ENCODE peak calls at places on chromosomes 2 and 18, in five cellular contexts. N is heart right ventricle, V is adrenal gland, C is ovary, D is H1. A is an unnamed sample.

GRCh38 chr2:232927041-232927792 is 57.2 kb downstream of the SNORC start:
- DNase-seq in N (no peak), C (no peak), D (no peak), V (no peak), A (no peak)

GRCh38 chr2:159151198-159152118 is 135.0 kb downstream of the WDSUB1 start:
- DNase-seq in C (no peak), V (no peak), N (no peak), D (no peak), A (no peak)

GRCh38 chr2:137857871-137858270 is 106.4 kb upstream of the HNMT start:
- DNase-seq in C (no peak), N (no peak), D (no peak), V (no peak), A (no peak)

GRCh38 chr2:173048530-173048900 is 27.1 kb upstream of the MAP3K20 start:
- DNase-seq in C (no peak), V (no peak), D (no peak), N (no peak), A (no peak)

GRCh38 chr18:77132369-77133050 is at the start of gene MBP:
- DNase-seq in C (peak), D (no peak), V (peak), N (peak), A (no peak)

GRCh38 chr2:151334082-151334815 is 23.1 kb upstream of the TNFAIP6 start:
- DNase-seq in D (no peak), V (no peak), N (no peak), C (no peak), A (no peak)

GRCh38 chr2:24972315-24972958 is 682 bp upstream of the DNAJC27 start:
- DNase-seq in D (no peak), V (peak), C (peak), N (peak), A (no peak)

GRCh38 chr2:181904022-181904632 is 12.6 kb downstream of the ITPRID2 start:
- DNase-seq in N (peak), D (no peak), C (no peak), V (no peak), A (no peak)

GRCh38 chr2:120715941-120716340 is 19.7 kb upstream of the GLI2 start:
- DNase-seq in N (no peak), V (no peak), D (no peak), C (no peak), A (no peak)

GRCh38 chr2:218418717-218419458 is at the start of gene VIL1:
- DNase-seq in C (no peak), N (no peak), V (no peak), D (no peak), A (no peak)

GRCh38 chr18:48320639-48320945 is 88.6 kb downstream of the ZBTB7C start:
- DNase-seq in N (no peak), C (no peak), V (no peak), D (no peak), A (no peak)

GRCh38 chr2:56685205-56685604 is 501.4 kb downstream of the CCDC85A start:
- DNase-seq in N (no peak), C (no peak), V (no peak), D (no peak), A (no peak)

GRCh38 chr18:27685807-27686412 is 491.0 kb downstream of the CDH2 start:
- DNase-seq in V (peak), C (no peak), N (no peak), D (no peak), A (no peak)

GRCh38 chr2:44579136-44579836 is 217.5 kb downstream of the CAMKMT start:
- DNase-seq in D (no peak), N (no peak), C (no peak), V (no peak), A (no peak)

GRCh38 chr2:17416891-17417391 is 101.3 kb downstream of the RAD51AP2 start:
- DNase-seq in V (no peak), N (no peak), D (no peak), C (no peak), A (no peak)

GRCh38 chr18:24265502-24266064 is 126.7 kb downstream of the CABYR start:
- DNase-seq in N (no peak), D (no peak), V (no peak), C (no peak), A (no peak)

GRCh38 chr2:48120112-48120511 is 213.8 kb upstream of the FBXO11 start:
- DNase-seq in V (no peak), D (no peak), N (no peak), C (no peak), A (no peak)

GRCh38 chr2:59458862-59459261 is 1094.6 kb downstream of the BCL11A start:
- DNase-seq in C (no peak), V (no peak), N (no peak), D (no peak), A (no peak)

GRCh38 chr2:239495816-239496371 is 95.1 kb upstream of the HDAC4 start:
- DNase-seq in D (no peak), N (no peak), C (no peak), V (no peak), A (no peak)

GRCh38 chr2:3186766-3187165 is 190.9 kb downstream of the EIPR1 start:
- DNase-seq in V (no peak), N (no peak), D (no peak), C (no peak), A (no peak)

GRCh38 chr2:23682481-23682880 is 244.4 kb downstream of the ATAD2B start:
- DNase-seq in V (no peak), D (no peak), C (no peak), N (no peak), A (no peak)

GRCh38 chr2:186060744-186061143 is 322.1 kb downstream of the FSIP2 start:
- DNase-seq in N (no peak), D (no peak), C (no peak), V (no peak), A (no peak)

GRCh38 chr2:192148620-192149321 is 46.0 kb downstream of the TMEFF2 start:
- DNase-seq in V (no peak), C (no peak), N (no peak), D (no peak), A (no peak)

GRCh38 chr18:31500161-31500688 is 2.2 kb downstream of the DSG2 start:
- DNase-seq in N (no peak), D (no peak), C (no peak), V (no peak), A (no peak)

GRCh38 chr2:129935118-129935517 is 44.3 kb upstream of the RAB6C start:
- DNase-seq in V (no peak), D (no peak), N (no peak), C (no peak), A (no peak)

GRCh38 chr2:46847185-46847710 is 68.4 kb downstream of the MCFD2 start:
- DNase-seq in N (peak), V (peak), C (peak), D (no peak), A (no peak)

GRCh38 chr2:175097297-175097696 is 70.7 kb downstream of the ATF2 start:
- DNase-seq in D (no peak), N (no peak), C (no peak), V (no peak), A (no peak)

GRCh38 chr2:161918692-161919091 is 155.3 kb downstream of the DPP4 start:
- DNase-seq in N (no peak), C (no peak), D (no peak), V (no peak), A (no peak)

GRCh38 chr2:23601301-23601965 is 216.5 kb downstream of the KLHL29 start:
- DNase-seq in D (no peak), C (no peak), V (no peak), N (no peak), A (no peak)

GRCh38 chr2:174634130-174635014 is 36.8 kb upstream of the WIPF1 start:
- DNase-seq in C (no peak), N (no peak), V (no peak), D (no peak), A (no peak)

GRCh38 chr2:190746971-190747761 is 98.3 kb downstream of the NAB1 start:
- DNase-seq in D (no peak), N (no peak), C (no peak), V (no peak), A (no peak)

GRCh38 chr2:234257859-234258561 is 207.5 kb downstream of the SPP2 start:
- DNase-seq in N (peak), D (peak), V (peak), C (no peak), A (peak)

GRCh38 chr2:85385746-85386145 is 24.4 kb downstream of the CAPG start:
- DNase-seq in V (no peak), D (no peak), C (no peak), N (no peak), A (no peak)

GRCh38 chr2:181106229-181106628 is 125.8 kb downstream of the UBE2E3 start:
- DNase-seq in V (peak), N (no peak), C (no peak), D (no peak), A (no peak)

GRCh38 chr2:53913721-53914120 is 54.0 kb upstream of the GPR75 start:
- DNase-seq in C (no peak), D (no peak), V (no peak), N (no peak), A (no peak)

GRCh38 chr2:66255136-66255535 is 179.8 kb upstream of the MEIS1 start:
- DNase-seq in V (no peak), N (no peak), C (no peak), D (no peak), A (no peak)

GRCh38 chr2:172281648-172282576 is 145.5 kb upstream of the ITGA6 start:
- DNase-seq in D (no peak), V (no peak), N (no peak), C (no peak), A (no peak)

GRCh38 chr2:100742884-100743283 is 77.1 kb upstream of the NPAS2 start:
- DNase-seq in C (no peak), N (no peak), V (no peak), D (no peak), A (no peak)

GRCh38 chr2:32074161-32074506 is 10.8 kb downstream of the SPAST start:
- DNase-seq in C (no peak), V (no peak), D (no peak), N (no peak), A (no peak)

GRCh38 chr2:227517724-227518123 is 45.8 kb downstream of the AGFG1 start:
- DNase-seq in V (no peak), D (no peak), C (no peak), N (no peak), A (no peak)

GRCh38 chr18:3213231-3214059 is 6.3 kb downstream of the MYOM1 start:
- DNase-seq in C (no peak), D (no peak), N (no peak), V (no peak), A (no peak)
- H3K27ac ChIP-seq in C (no peak), D (no peak), N (peak), V (no peak), A (no peak)

GRCh38 chr2:238320246-238320647 is at the start of gene TRAF3IP1:
- DNase-seq in V (peak), D (peak), N (peak), C (peak), A (peak)
- H3K27ac ChIP-seq in V (peak), D (no peak), N (peak), C (peak), A (no peak)

GRCh38 chr18:55555628-55556027 is 32.4 kb downstream of the TCF4 start:
- DNase-seq in N (no peak), V (no peak), D (no peak), C (no peak), A (no peak)

GRCh38 chr18:55557211-55557610 is 30.8 kb downstream of the TCF4 start:
- DNase-seq in C (no peak), D (no peak), V (no peak), N (no peak), A (no peak)

DNA sequence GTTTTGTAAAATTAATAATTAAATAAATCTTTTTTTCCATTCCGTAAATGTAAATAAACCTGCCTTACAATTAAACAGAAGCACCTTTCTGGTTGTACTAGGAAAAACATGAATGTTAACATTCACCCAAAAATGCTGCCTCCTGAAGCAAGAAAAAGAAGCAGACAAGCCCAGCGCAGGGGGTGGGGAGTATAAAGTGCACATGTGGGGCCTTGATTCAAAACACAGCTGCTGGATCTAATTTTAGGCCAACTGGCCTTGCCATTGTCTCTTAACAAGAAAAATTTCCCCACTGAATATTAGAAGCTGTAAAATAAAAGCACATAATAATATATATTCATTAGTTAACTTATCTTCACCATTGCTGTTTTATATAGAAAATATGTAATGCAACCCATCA is 28.3 kb downstream of the TCF4 start:
- DNase-seq in C (no peak), N (peak), V (no peak), D (no peak), A (no peak)
- H3K27ac ChIP-seq in C (no peak), N (peak), V (no peak), D (no peak), A (no peak)

DNA sequence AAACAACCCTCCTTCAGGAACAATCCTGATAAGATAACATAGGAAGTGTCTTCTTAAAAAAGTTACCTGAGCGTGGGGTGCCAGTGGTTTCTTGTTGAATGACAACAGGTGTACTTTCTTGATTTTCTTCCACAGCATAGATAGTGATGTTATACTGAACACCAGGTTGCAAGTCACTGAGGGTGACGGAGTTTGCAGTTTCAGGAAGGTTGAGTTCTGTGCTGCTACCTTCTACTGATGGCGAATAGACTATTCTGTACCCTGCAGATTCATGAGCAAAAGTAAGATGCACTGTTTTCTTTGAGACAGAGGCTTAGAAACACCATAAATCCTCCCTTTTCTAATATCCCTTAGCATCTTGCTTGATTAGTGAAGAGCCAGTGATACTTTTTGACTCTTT is 28.8 kb downstream of the FN1 start:
- DNase-seq in N (no peak), C (no peak), D (no peak), V (no peak), A (no peak)
- H3K27ac ChIP-seq in N (no peak), C (no peak), D (no peak), V (no peak), A (no peak)

A was measured in iPS DF 6.9.